ENCODE peak calls at places on chromosomes 12 and 14, in eight cellular contexts. G, S, N, Y, C, P, X and D are unnamed samples.

GRCh38 chr12:2057041-2057792 is 4.4 kb downstream of the CACNA1C start:
- DNase-seq in Y (peak; percentile 53), S (peak; percentile 50), X (no peak), C (peak; percentile 70), P (peak; percentile 99), N (peak; percentile 47), G (peak; percentile 64), D (peak; percentile 39)

GRCh38 chr12:124524231-124524925 is 43.0 kb downstream of the NCOR2 start:
- DNase-seq in G (peak; percentile 89), P (no peak), C (no peak), Y (no peak), N (no peak), X (no peak), S (peak; percentile 57), D (peak; percentile 60)

GRCh38 chr14:101590616-101591015 is 29.3 kb downstream of the DIO3 start:
- DNase-seq in X (no peak), N (no peak), G (no peak), Y (no peak), P (no peak), S (no peak), C (no peak), D (no peak)

GRCh38 chr12:55742719-55743130 is at the start of gene GDF11:
- DNase-seq in X (peak; percentile 62), C (peak; percentile 81), N (peak; percentile 92), Y (peak; percentile 77), G (peak; percentile 90), P (peak; percentile 95), S (peak; percentile 80), D (peak; percentile 84)

GRCh38 chr12:6450869-6451347 is 934 bp upstream of the TAPBPL start:
- DNase-seq in Y (peak; percentile 39), S (no peak), X (no peak), G (no peak), P (peak; percentile 88), N (no peak), C (peak; percentile 47), D (peak; percentile 24)

GRCh38 chr14:93035917-93036651 is 79.6 kb downstream of the ITPK1 start:
- DNase-seq in P (no peak), N (peak; percentile 27), X (no peak), Y (peak; percentile 33), G (peak; percentile 48), C (no peak), S (peak; percentile 39), D (peak; percentile 67)

GRCh38 chr14:64364907-64365306 is 23.2 kb upstream of the MTHFD1 start:
- DNase-seq in S (peak; percentile 10), P (no peak), G (peak; percentile 38), N (no peak), X (no peak), C (no peak), Y (no peak), D (no peak)

GRCh38 chr14:99602054-99602787 is 1.8 kb downstream of the CCDC85C start:
- DNase-seq in N (no peak), Y (no peak), X (no peak), S (peak; percentile 47), G (peak; percentile 45), P (no peak), C (peak; percentile 73), D (peak; percentile 26)

GRCh38 chr14:93536945-93537344 is 106.2 kb downstream of the UNC79 start:
- DNase-seq in X (no peak), P (peak; percentile 68), G (peak; percentile 34), N (no peak), S (peak; percentile 36), Y (no peak), C (no peak), D (no peak)

GRCh38 chr12:95942106-95942531 is 295 bp downstream of the CCDC38 start:
- DNase-seq in Y (no peak), S (no peak), P (peak; percentile 94), G (peak; percentile 31), N (no peak), C (no peak), X (peak; percentile 18), D (no peak)

GRCh38 chr12:69996276-69996675 is 171.2 kb downstream of the MYRFL start:
- DNase-seq in X (no peak), G (no peak), P (no peak), Y (no peak), N (no peak), C (no peak), S (no peak), D (no peak)

GRCh38 chr12:12723681-12724420 is 6.7 kb downstream of the CDKN1B start:
- DNase-seq in P (peak; percentile 83), X (peak; percentile 60), Y (peak; percentile 55), S (peak; percentile 23), C (peak; percentile 54), G (peak; percentile 65), N (peak; percentile 30), D (peak; percentile 23)

GRCh38 chr14:100448376-100448775 is 125.2 kb downstream of the SLC25A47 start:
- DNase-seq in C (no peak), Y (no peak), S (no peak), N (no peak), G (no peak), P (peak; percentile 35), X (no peak), D (no peak)

GRCh38 chr14:37195327-37195726 is 2.4 kb upstream of the MIPOL1 start:
- DNase-seq in C (no peak), X (no peak), P (no peak), Y (no peak), N (no peak), G (peak; percentile 66), S (peak; percentile 91), D (no peak)

GRCh38 chr14:37197421-37198272 is at the start of gene MIPOL1:
- DNase-seq in P (peak; percentile 87), C (peak; percentile 85), N (peak; percentile 86), G (peak; percentile 95), Y (peak; percentile 90), X (no peak), S (peak; percentile 93), D (peak; percentile 82)

GRCh38 chr14:37196604-37197420 is 925 bp upstream of the MIPOL1 start:
- DNase-seq in X (no peak), N (no peak), Y (no peak), G (peak; percentile 21), S (peak; percentile 26), C (no peak), P (no peak), D (no peak)

GRCh38 chr14:37198907-37199306 is 1.2 kb downstream of the MIPOL1 start:
- DNase-seq in S (no peak), N (no peak), G (no peak), P (no peak), C (no peak), Y (no peak), X (no peak), D (no peak)

DNA sequence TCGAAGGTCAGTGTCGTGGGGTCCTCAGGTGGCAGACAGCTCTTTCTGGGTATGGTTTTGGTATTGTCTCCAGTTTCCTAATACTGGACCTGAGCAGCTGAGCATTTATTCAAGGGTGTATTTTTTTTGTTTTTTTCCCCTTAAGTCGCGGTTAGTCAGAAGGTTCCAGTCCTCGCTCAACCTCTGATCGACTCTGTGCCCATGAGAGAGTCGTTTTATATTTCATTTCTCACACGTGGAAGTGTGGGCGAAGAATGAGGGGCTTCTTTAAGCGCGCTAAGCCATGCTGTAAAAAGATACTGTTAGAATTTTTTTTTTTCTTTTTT is 499 bp downstream of the MIPOL1 start:
- DNase-seq in Y (no peak), X (no peak), C (no peak), S (no peak), N (no peak), P (no peak), G (no peak), D (no peak)
- H3K4me3 ChIP-seq in Y (peak overlapping the region; percentile 81), X (no peak overlapping the region), C (peak overlapping the region; percentile 55), S (peak overlapping the region; percentile 83), N (peak overlapping the region; percentile 50), P (peak overlapping the region; percentile 84), G (peak overlapping the region; percentile 83), D (peak overlapping the region; percentile 67)

GRCh38 chr12:98399532-98399931 is 115.9 kb upstream of the TMPO start:
- DNase-seq in X (no peak), G (peak; percentile 87), P (peak; percentile 92), C (no peak), N (peak; percentile 77), S (peak; percentile 64), Y (no peak), D (peak; percentile 72)
- H3K9me3 ChIP-seq in X (no peaks in the 10 kb centered on the region), G (no peaks in the 10 kb centered on the region), P (no peaks in the 10 kb centered on the region), C (no peaks in the 10 kb centered on the region), N (no peaks in the 10 kb centered on the region), S (no peaks in the 10 kb centered on the region), Y (no peaks in the 10 kb centered on the region), D (no peaks in the 10 kb centered on the region)

DNA sequence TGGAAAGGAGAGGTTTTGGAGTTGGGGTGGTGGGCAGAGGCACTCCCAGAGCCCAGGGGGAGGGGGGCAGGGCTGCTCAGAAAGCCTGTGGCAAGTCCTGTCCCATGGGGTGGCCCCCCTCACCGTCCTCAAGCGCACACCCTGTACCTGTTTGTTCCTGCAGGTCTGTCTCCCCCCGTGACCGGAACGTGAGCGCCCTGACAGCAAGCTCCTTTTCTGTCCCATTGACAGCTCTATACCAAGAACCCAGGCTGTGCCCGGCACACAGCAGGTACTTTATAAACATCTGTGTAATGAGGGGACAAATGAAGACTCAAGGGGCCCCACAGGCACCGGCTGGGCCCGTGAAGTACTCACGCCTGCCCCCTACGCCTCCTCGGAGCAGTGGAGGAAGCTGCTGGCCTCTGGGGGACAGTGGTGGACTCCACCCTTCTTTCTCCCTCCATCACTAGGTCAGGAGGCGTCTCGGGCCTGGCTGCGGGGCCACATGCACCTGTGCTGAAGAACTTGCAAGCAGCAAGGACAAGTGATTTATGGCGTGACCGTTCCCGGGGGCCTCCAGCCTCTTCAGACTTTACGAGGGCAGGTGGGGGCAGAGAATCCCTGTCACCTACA is 65.8 kb downstream of the GALNT9 start:
- DNase-seq in G (no peak), N (no peak), S (no peak), X (no peak), P (no peak), Y (no peak), C (no peak), D (no peak)
- H3K27me3 ChIP-seq in G (peaks cover 15% of the 10 kb centered on the region), N (peaks cover 33% of the 10 kb centered on the region), S (no peaks in the 10 kb centered on the region), X (no peaks in the 10 kb centered on the region), P (no peaks in the 10 kb centered on the region), Y (peaks cover 15% of the 10 kb centered on the region), C (no peaks in the 10 kb centered on the region), D (no peaks in the 10 kb centered on the region)

GRCh38 chr12:114407566-114408411 is 1.8 kb upstream of the TBX5 start:
- DNase-seq in X (no peak), P (peak; percentile 71), G (peak; percentile 89), N (no peak), Y (no peak), C (no peak), S (no peak), D (no peak)

GRCh38 chr12:114408881-114409795 is 3.2 kb upstream of the TBX5 start:
- DNase-seq in P (peak; percentile 87), X (no peak), S (no peak), Y (peak; percentile 39), C (no peak), G (peak; percentile 87), N (no peak), D (no peak)

GRCh38 chr12:114407034-114407420 is 1.1 kb upstream of the TBX5 start:
- DNase-seq in S (no peak), C (no peak), P (peak; percentile 55), N (no peak), X (no peak), G (peak; percentile 53), Y (no peak), D (no peak)

GRCh38 chr12:114409796-114410520 is 4.0 kb upstream of the TBX5 start:
- DNase-seq in N (no peak), C (no peak), S (no peak), Y (no peak), X (no peak), G (peak; percentile 47), P (peak; percentile 51), D (no peak)

DNA sequence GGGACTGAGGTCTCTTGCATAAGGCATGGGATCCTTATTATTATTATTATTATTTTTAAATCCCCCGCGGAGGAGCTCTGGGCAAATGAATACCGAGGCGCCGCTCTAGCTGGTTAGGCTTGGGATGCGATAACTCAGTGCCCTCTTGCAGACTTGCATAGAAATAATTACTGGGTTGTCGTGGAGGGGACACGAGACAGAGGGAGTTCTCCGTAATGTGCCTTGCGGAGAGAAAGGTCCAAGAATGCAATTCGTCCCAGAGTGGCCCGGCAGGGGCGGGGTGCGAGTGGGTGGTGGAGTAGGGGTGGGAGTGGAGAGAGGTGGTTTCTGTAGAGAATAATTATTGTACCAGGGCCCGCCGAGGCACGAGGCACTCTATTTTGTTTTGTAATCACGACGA is 2.5 kb upstream of the TBX5 start:
- DNase-seq in P (peak; percentile 62), C (no peak), X (no peak), S (no peak), G (peak; percentile 77), Y (no peak), N (no peak), D (no peak)
- H3K4me3 ChIP-seq in P (no peak overlapping the region), C (no peak overlapping the region), X (no peak overlapping the region), S (no peak overlapping the region), G (peak overlapping the region; percentile 91), Y (peak overlapping the region; percentile 56), N (no peak overlapping the region), D (no peak overlapping the region)